ENCODE peak calls at places on chromosomes 4 and X, in nine cellular contexts. S is suprapubic skin; M is GM12864; Q is SJSA1; W is stomach; F is CD8-positive, alpha-beta memory T cell; L is fibroblast of pulmonary artery; D is dorsolateral prefrontal cortex; G is aorta. B is an unnamed sample.

GRCh38 chr4:158192439-158193158 is 17.7 kb upstream of the TMEM144 start:
- DNase-seq in S (no peak), M (no peak), Q (no peak), W (no peak), F (no peak), L (no peak), D (no peak), G (no peak), B (no peak)

GRCh38 chr4:46946914-46947313 is 37.9 kb upstream of the COX7B2 start:
- DNase-seq in S (no peak), M (no peak), Q (no peak), W (no peak), F (no peak), L (peak), D (no peak), G (no peak), B (no peak)

GRCh38 chr4:39715788-39716187 is 17.9 kb downstream of the UBE2K start:
- DNase-seq in S (no peak), M (no peak), Q (no peak), W (no peak), F (no peak), L (no peak), D (no peak), G (no peak), B (no peak)

GRCh38 chrX:133434197-133434820 is 19.0 kb upstream of the GPC4 start:
- DNase-seq in S (no peak), M (no peak), Q (no peak), W (no peak), F (no peak), L (no peak), D (no peak), G (no peak), B (no peak)

GRCh38 chr4:135601351-135601750 is 1399.8 kb upstream of the PABPC4L start:
- DNase-seq in S (no peak), M (no peak), Q (no peak), W (no peak), F (no peak), L (no peak), D (no peak), G (no peak), B (no peak)

GRCh38 chrX:97673135-97673534 is 789.4 kb downstream of the RPA4 start:
- DNase-seq in S (no peak), M (no peak), Q (no peak), W (no peak), F (no peak), L (no peak), D (no peak), G (no peak), B (no peak)

GRCh38 chr4:168743576-168743975 is 246.7 kb downstream of the PALLD start:
- DNase-seq in S (no peak), M (no peak), Q (peak), W (no peak), F (no peak), L (peak), D (no peak), G (no peak), B (no peak)

GRCh38 chrX:28794751-28795150 is 207.5 kb downstream of the IL1RAPL1 start:
- DNase-seq in S (no peak), M (no peak), Q (no peak), W (no peak), F (no peak), L (no peak), D (no peak), G (no peak), B (no peak)

GRCh38 chr4:173243321-173243720 is 74.7 kb downstream of the GALNT7 start:
- DNase-seq in S (no peak), M (no peak), Q (no peak), W (no peak), F (no peak), L (peak), D (no peak), G (no peak), B (no peak)

GRCh38 chrX:110915579-110915978 is 120.0 kb upstream of the CHRDL1 start:
- DNase-seq in S (no peak), M (no peak), Q (no peak), W (no peak), F (no peak), L (no peak), D (no peak), G (no peak), B (no peak)

GRCh38 chrX:33205321-33205720 is 6.0 kb downstream of the DMD start:
- DNase-seq in S (no peak), M (no peak), Q (no peak), W (no peak), F (no peak), L (no peak), D (no peak), G (no peak), B (no peak)

GRCh38 chr4:104989363-104989762 is 157.3 kb upstream of the TET2 start:
- DNase-seq in S (no peak), M (no peak), Q (no peak), W (no peak), F (no peak), L (peak), D (no peak), G (no peak), B (no peak)

GRCh38 chrX:13899607-13900006 is 82.7 kb upstream of the GPM6B start:
- DNase-seq in S (no peak), M (no peak), Q (no peak), W (no peak), F (no peak), L (peak), D (peak), G (peak), B (no peak)

GRCh38 chr4:13584481-13584880 is 40.2 kb upstream of the NKX3-2 start:
- DNase-seq in S (no peak), M (no peak), Q (no peak), W (no peak), F (no peak), L (no peak), D (no peak), G (no peak), B (no peak)

DNA sequence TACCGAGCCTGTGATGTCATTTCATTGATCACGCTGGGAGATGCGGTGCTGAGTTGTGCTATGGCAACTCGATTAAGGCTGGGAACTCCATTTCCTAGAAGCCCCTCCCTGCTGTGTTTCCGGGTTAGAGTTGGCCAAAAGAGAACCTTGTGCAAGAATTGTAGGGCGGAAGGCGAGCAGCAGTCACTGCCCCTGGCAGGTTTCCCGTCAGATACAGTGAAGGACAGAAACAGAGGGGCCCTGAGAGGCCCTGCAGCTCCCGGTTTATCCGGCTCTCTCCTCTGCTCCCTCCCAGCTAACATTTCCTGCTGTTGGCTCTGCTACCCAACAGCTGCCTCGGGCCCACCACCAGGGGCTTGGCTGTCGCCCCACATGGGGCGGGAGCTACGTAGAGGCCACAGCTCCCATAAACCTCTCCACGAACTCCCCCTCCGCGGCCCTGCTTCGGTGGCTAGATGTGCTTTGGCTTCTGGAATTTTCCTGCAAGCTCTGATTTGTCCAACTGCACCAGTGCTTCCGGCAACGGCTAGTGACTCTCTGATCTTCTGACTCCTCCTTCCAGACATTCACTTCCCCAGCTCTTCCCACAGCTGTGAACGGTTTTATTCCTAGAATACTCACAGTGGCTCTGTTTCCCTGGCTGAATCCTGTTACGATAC is 74.9 kb upstream of the USP9X start:
- DNase-seq in S (peak), M (no peak), Q (peak), W (peak), F (peak), L (peak), D (peak), G (peak), B (peak)
- H3K4me3 ChIP-seq in S (peak), M (no peak), Q (no peak), W (peak), F (peak), L (peak), D (peak), G (peak), B (peak)

GRCh38 chr4:36241771-36242170 is 2.5 kb downstream of the ARAP2 start:
- DNase-seq in S (no peak), M (peak), Q (no peak), W (no peak), F (peak), L (no peak), D (no peak), G (no peak), B (no peak)

GRCh38 chr4:36237366-36238353 is 6.7 kb downstream of the ARAP2 start:
- DNase-seq in S (no peak), M (no peak), Q (no peak), W (no peak), F (no peak), L (no peak), D (no peak), G (no peak), B (no peak)

GRCh38 chr4:36244257-36245084 is at the start of gene ARAP2:
- DNase-seq in S (peak), M (no peak), Q (no peak), W (peak), F (peak), L (peak), D (peak), G (peak), B (peak)

GRCh38 chr4:36243355-36244256 is 708 bp downstream of the ARAP2 start:
- DNase-seq in S (peak), M (no peak), Q (no peak), W (peak), F (peak), L (peak), D (peak), G (peak), B (peak)

GRCh38 chr4:36242629-36243354 is 1.5 kb downstream of the ARAP2 start:
- DNase-seq in S (no peak), M (no peak), Q (no peak), W (no peak), F (peak), L (no peak), D (no peak), G (no peak), B (no peak)
- H3K4me3 ChIP-seq in S (peak), M (peak), Q (no peak), W (peak), F (peak), L (no peak), D (peak), G (no peak), B (peak)

DNA sequence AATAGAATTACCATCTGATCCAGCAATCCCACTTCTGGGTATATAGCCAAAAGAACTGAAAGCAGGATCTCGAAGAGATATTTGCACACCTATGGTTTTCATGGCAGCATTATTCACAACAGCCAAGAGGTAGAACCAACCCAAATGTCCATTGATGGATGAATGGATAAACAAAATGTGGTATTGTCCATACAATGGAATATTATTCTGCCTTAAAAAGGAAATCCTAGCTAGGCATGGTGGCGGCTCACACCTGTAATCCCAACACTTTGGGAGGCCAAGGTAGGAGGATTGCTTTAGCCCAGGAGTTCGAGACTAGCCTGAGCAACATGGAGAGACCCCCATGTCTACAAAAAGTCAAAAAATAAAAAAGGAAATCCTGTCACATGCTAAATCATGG is 27.3 kb downstream of the SAT1 start:
- DNase-seq in S (no peak), M (no peak), Q (no peak), W (no peak), F (no peak), L (no peak), D (no peak), G (no peak), B (no peak)
- H3K4me3 ChIP-seq in S (no peak), M (no peak), Q (no peak), W (no peak), F (no peak), L (no peak), D (no peak), G (no peak), B (no peak)

GRCh38 chr4:123433573-123433972 is 37.0 kb downstream of the SPRY1 start:
- DNase-seq in S (no peak), M (no peak), Q (no peak), W (no peak), F (no peak), L (no peak), D (no peak), G (no peak), B (no peak)

GRCh38 chr4:123435246-123436113 is 38.9 kb downstream of the SPRY1 start:
- DNase-seq in S (no peak), M (no peak), Q (no peak), W (no peak), F (no peak), L (no peak), D (no peak), G (no peak), B (no peak)

GRCh38 chr4:123433976-123434375 is 37.4 kb downstream of the SPRY1 start:
- DNase-seq in S (no peak), M (no peak), Q (no peak), W (no peak), F (no peak), L (no peak), D (no peak), G (no peak), B (no peak)

GRCh38 chr4:123430031-123430430 is 33.4 kb downstream of the SPRY1 start:
- DNase-seq in S (no peak), M (no peak), Q (no peak), W (no peak), F (no peak), L (no peak), D (no peak), G (no peak), B (no peak)
- H3K4me3 ChIP-seq in S (no peak), M (no peak), Q (no peak), W (no peak), F (no peak), L (no peak), D (no peak), G (no peak), B (no peak)

GRCh38 chr4:140743194-140743931 is 12.8 kb downstream of the TBC1D9 start:
- DNase-seq in S (no peak), M (peak), Q (no peak), W (no peak), F (no peak), L (peak), D (no peak), G (no peak), B (peak)
- H3K4me3 ChIP-seq in S (no peak), M (peak), Q (no peak), W (no peak), F (no peak), L (no peak), D (no peak), G (no peak), B (no peak)

GRCh38 chr4:76306882-76307669 is 543 bp downstream of the STBD1 start:
- DNase-seq in S (peak), M (no peak), Q (peak), W (peak), F (peak), L (peak), D (peak), G (peak), B (peak)

GRCh38 chr4:76307670-76308014 is 1.1 kb downstream of the STBD1 start:
- DNase-seq in S (no peak), M (no peak), Q (no peak), W (peak), F (no peak), L (no peak), D (no peak), G (peak), B (no peak)

GRCh38 chr4:76305971-76306881 is at the start of gene STBD1:
- DNase-seq in S (peak), M (no peak), Q (peak), W (peak), F (peak), L (peak), D (peak), G (peak), B (peak)

GRCh38 chr4:76302856-76303438 is 3.6 kb upstream of the STBD1 start:
- DNase-seq in S (no peak), M (no peak), Q (no peak), W (no peak), F (no peak), L (peak), D (no peak), G (no peak), B (no peak)

GRCh38 chr4:76305033-76305687 is 1.4 kb upstream of the STBD1 start:
- DNase-seq in S (no peak), M (no peak), Q (no peak), W (no peak), F (peak), L (no peak), D (no peak), G (no peak), B (no peak)
- H3K4me3 ChIP-seq in S (peak), M (no peak), Q (peak), W (peak), F (peak), L (peak), D (peak), G (no peak), B (peak)

B was measured in Peyer's patch.